ENCODE peak calls at places on chromosomes 7 and 10, in four cellular contexts. One of them, this sample, is unnamed.
A peak's percentile ranks its signal among the peaks of the same experiment; 100 is the strongest.

GRCh38 chr7:40220421-40220911 is 85.7 kb downstream of the SUGCT start:
- DNase-seq in central memory CD4-positive, alpha-beta T cell: no peak
- DNase-seq in GM23338: no peak
- DNase-seq in stimulated activated CD4-positive, alpha-beta T cell treated with anti-CD3 and anti-CD28 coated beads, Interleukin-4, amount 100 ng/mL, for 1 hour: no peak
- DNase-seq in this sample: no peak

GRCh38 chr7:33109758-33110238 is 594 bp upstream of the RP9 start:
- DNase-seq in central memory CD4-positive, alpha-beta T cell: no peak
- DNase-seq in GM23338: no peak
- DNase-seq in stimulated activated CD4-positive, alpha-beta T cell treated with anti-CD3 and anti-CD28 coated beads, Interleukin-4, amount 100 ng/mL, for 1 hour: no peak
- DNase-seq in this sample: no peak

GRCh38 chr7:4745971-4746919 is 29.2 kb upstream of the AP5Z1 start:
- DNase-seq in central memory CD4-positive, alpha-beta T cell: peak; percentile 33
- DNase-seq in GM23338: no peak
- DNase-seq in stimulated activated CD4-positive, alpha-beta T cell treated with anti-CD3 and anti-CD28 coated beads, Interleukin-4, amount 100 ng/mL, for 1 hour: no peak
- DNase-seq in this sample: no peak

GRCh38 chr7:37730489-37730888 is 46.9 kb downstream of the GPR141 start:
- DNase-seq in central memory CD4-positive, alpha-beta T cell: no peak
- DNase-seq in GM23338: no peak
- DNase-seq in stimulated activated CD4-positive, alpha-beta T cell treated with anti-CD3 and anti-CD28 coated beads, Interleukin-4, amount 100 ng/mL, for 1 hour: no peak
- DNase-seq in this sample: no peak

GRCh38 chr10:12397147-12397896 is 48.0 kb downstream of the CAMK1D start:
- DNase-seq in central memory CD4-positive, alpha-beta T cell: no peak
- DNase-seq in GM23338: no peak
- DNase-seq in stimulated activated CD4-positive, alpha-beta T cell treated with anti-CD3 and anti-CD28 coated beads, Interleukin-4, amount 100 ng/mL, for 1 hour: no peak
- DNase-seq in this sample: no peak

GRCh38 chr7:116261904-116262303 is 51.6 kb downstream of the TES start:
- DNase-seq in central memory CD4-positive, alpha-beta T cell: no peak
- DNase-seq in GM23338: no peak
- DNase-seq in stimulated activated CD4-positive, alpha-beta T cell treated with anti-CD3 and anti-CD28 coated beads, Interleukin-4, amount 100 ng/mL, for 1 hour: no peak
- DNase-seq in this sample: no peak

GRCh38 chr10:37871143-37871542 is 13.7 kb upstream of the ZNF248 start:
- DNase-seq in central memory CD4-positive, alpha-beta T cell: no peak
- DNase-seq in GM23338: no peak
- DNase-seq in stimulated activated CD4-positive, alpha-beta T cell treated with anti-CD3 and anti-CD28 coated beads, Interleukin-4, amount 100 ng/mL, for 1 hour: no peak
- DNase-seq in this sample: no peak

GRCh38 chr10:43998021-43998809 is 349.5 kb upstream of the ZNF32 start:
- DNase-seq in central memory CD4-positive, alpha-beta T cell: no peak
- DNase-seq in GM23338: no peak
- DNase-seq in stimulated activated CD4-positive, alpha-beta T cell treated with anti-CD3 and anti-CD28 coated beads, Interleukin-4, amount 100 ng/mL, for 1 hour: no peak
- DNase-seq in this sample: peak; percentile 48

GRCh38 chr10:77157248-77158019 is 480.2 kb downstream of the KCNMA1 start:
- DNase-seq in central memory CD4-positive, alpha-beta T cell: no peak
- DNase-seq in GM23338: no peak
- DNase-seq in stimulated activated CD4-positive, alpha-beta T cell treated with anti-CD3 and anti-CD28 coated beads, Interleukin-4, amount 100 ng/mL, for 1 hour: no peak
- DNase-seq in this sample: no peak

GRCh38 chr10:79069325-79070090 is 742 bp downstream of the ZMIZ1 start:
- DNase-seq in central memory CD4-positive, alpha-beta T cell: peak; percentile 47
- DNase-seq in GM23338: peak; percentile 44
- DNase-seq in stimulated activated CD4-positive, alpha-beta T cell treated with anti-CD3 and anti-CD28 coated beads, Interleukin-4, amount 100 ng/mL, for 1 hour: peak; percentile 66
- DNase-seq in this sample: no peak

GRCh38 chr10:50613726-50614443 is 9.9 kb downstream of the SGMS1 start:
- DNase-seq in central memory CD4-positive, alpha-beta T cell: no peak
- DNase-seq in GM23338: no peak
- DNase-seq in stimulated activated CD4-positive, alpha-beta T cell treated with anti-CD3 and anti-CD28 coated beads, Interleukin-4, amount 100 ng/mL, for 1 hour: no peak
- DNase-seq in this sample: no peak

GRCh38 chr7:142196066-142196840 is 61.6 kb downstream of the PRSS58 start:
- DNase-seq in central memory CD4-positive, alpha-beta T cell: no peak
- DNase-seq in GM23338: no peak
- DNase-seq in stimulated activated CD4-positive, alpha-beta T cell treated with anti-CD3 and anti-CD28 coated beads, Interleukin-4, amount 100 ng/mL, for 1 hour: no peak
- DNase-seq in this sample: no peak

GRCh38 chr7:93298671-93299070 is 66.5 kb downstream of the VPS50 start:
- DNase-seq in central memory CD4-positive, alpha-beta T cell: no peak
- DNase-seq in GM23338: no peak
- DNase-seq in stimulated activated CD4-positive, alpha-beta T cell treated with anti-CD3 and anti-CD28 coated beads, Interleukin-4, amount 100 ng/mL, for 1 hour: no peak
- DNase-seq in this sample: no peak

GRCh38 chr7:25821225-25821624 is 330.8 kb upstream of the NFE2L3 start:
- DNase-seq in central memory CD4-positive, alpha-beta T cell: no peak
- DNase-seq in GM23338: no peak
- DNase-seq in stimulated activated CD4-positive, alpha-beta T cell treated with anti-CD3 and anti-CD28 coated beads, Interleukin-4, amount 100 ng/mL, for 1 hour: no peak
- DNase-seq in this sample: no peak

GRCh38 chr7:105337529-105337928 is 51.2 kb downstream of the SRPK2 start:
- DNase-seq in central memory CD4-positive, alpha-beta T cell: no peak
- DNase-seq in GM23338: no peak
- DNase-seq in stimulated activated CD4-positive, alpha-beta T cell treated with anti-CD3 and anti-CD28 coated beads, Interleukin-4, amount 100 ng/mL, for 1 hour: no peak
- DNase-seq in this sample: no peak

GRCh38 chr7:157595086-157595855 is 258.5 kb downstream of the DNAJB6 start:
- DNase-seq in central memory CD4-positive, alpha-beta T cell: no peak
- DNase-seq in GM23338: no peak
- DNase-seq in stimulated activated CD4-positive, alpha-beta T cell treated with anti-CD3 and anti-CD28 coated beads, Interleukin-4, amount 100 ng/mL, for 1 hour: no peak
- DNase-seq in this sample: no peak

GRCh38 chr7:117892821-117893220 is 19.6 kb upstream of the CTTNBP2 start:
- DNase-seq in central memory CD4-positive, alpha-beta T cell: no peak
- DNase-seq in GM23338: no peak
- DNase-seq in stimulated activated CD4-positive, alpha-beta T cell treated with anti-CD3 and anti-CD28 coated beads, Interleukin-4, amount 100 ng/mL, for 1 hour: no peak
- DNase-seq in this sample: no peak

GRCh38 chr10:76882245-76882644 is 755.4 kb downstream of the KCNMA1 start:
- DNase-seq in central memory CD4-positive, alpha-beta T cell: no peak
- DNase-seq in GM23338: no peak
- DNase-seq in stimulated activated CD4-positive, alpha-beta T cell treated with anti-CD3 and anti-CD28 coated beads, Interleukin-4, amount 100 ng/mL, for 1 hour: no peak
- DNase-seq in this sample: no peak

GRCh38 chr10:58791137-58791536 is 278.5 kb downstream of the BICC1 start:
- DNase-seq in central memory CD4-positive, alpha-beta T cell: no peak
- DNase-seq in GM23338: no peak
- DNase-seq in stimulated activated CD4-positive, alpha-beta T cell treated with anti-CD3 and anti-CD28 coated beads, Interleukin-4, amount 100 ng/mL, for 1 hour: no peak
- DNase-seq in this sample: no peak

GRCh38 chr10:132788831-132789219 is 2.9 kb upstream of the NKX6-2 start:
- DNase-seq in central memory CD4-positive, alpha-beta T cell: no peak
- DNase-seq in GM23338: peak; percentile 61
- DNase-seq in stimulated activated CD4-positive, alpha-beta T cell treated with anti-CD3 and anti-CD28 coated beads, Interleukin-4, amount 100 ng/mL, for 1 hour: no peak
- DNase-seq in this sample: peak; percentile 51

GRCh38 chr7:120156476-120156875 is 116.5 kb upstream of the KCND2 start:
- DNase-seq in central memory CD4-positive, alpha-beta T cell: no peak
- DNase-seq in GM23338: no peak
- DNase-seq in stimulated activated CD4-positive, alpha-beta T cell treated with anti-CD3 and anti-CD28 coated beads, Interleukin-4, amount 100 ng/mL, for 1 hour: no peak
- DNase-seq in this sample: no peak

This sample was measured in ELF-1.